ENCODE peak calls at places on chromosomes 5 and 9, in four cellular contexts. M, P, B and U are unnamed samples.
A peak's percentile ranks its signal among the peaks of the same experiment; 100 is the strongest.

GRCh38 chr9:94002316-94003140 is 47.4 kb upstream of the BARX1 start:
- DNase-seq in P (peak; percentile 64), M (no peak), B (no peak), U (peak; percentile 20)

GRCh38 chr9:83070257-83070656 is 7.3 kb upstream of the RASEF start:
- DNase-seq in P (no peak), M (no peak), B (no peak), U (no peak)

GRCh38 chr5:150323092-150323491 is 20.4 kb upstream of the ARSI start:
- DNase-seq in B (no peak), M (no peak), P (no peak), U (peak; percentile 54)

GRCh38 chr9:119184265-119184936 is 184.8 kb downstream of the BRINP1 start:
- DNase-seq in B (no peak), M (no peak), P (no peak), U (no peak)

GRCh38 chr9:32424616-32425015 is 40.2 kb downstream of the ACO1 start:
- DNase-seq in B (no peak), M (no peak), P (no peak), U (no peak)

GRCh38 chr9:34254141-34254913 is 74.7 kb downstream of the KIF24 start:
- DNase-seq in B (peak; percentile 51), M (no peak), P (no peak), U (peak; percentile 22)

GRCh38 chr5:72015103-72015548 is 92.1 kb upstream of the MAP1B start:
- DNase-seq in M (no peak), B (peak; percentile 72), P (peak; percentile 96), U (peak; percentile 53)

GRCh38 chr9:100639851-100640250 is 62.0 kb downstream of the CAVIN4 start:
- DNase-seq in P (no peak), B (no peak), M (no peak), U (no peak)

GRCh38 chr9:37994639-37995347 is 74.2 kb downstream of the SHB start:
- DNase-seq in B (peak; percentile 86), M (no peak), P (peak; percentile 91), U (peak; percentile 41)

GRCh38 chr9:93646640-93647178 is 70.3 kb downstream of the PHF2 start:
- DNase-seq in B (no peak), M (no peak), P (no peak), U (peak; percentile 22)

GRCh38 chr5:82408033-82408432 is 129.9 kb upstream of the RPS23 start:
- DNase-seq in M (no peak), B (no peak), P (no peak), U (no peak)

GRCh38 chr9:83013261-83013610 is 49.7 kb downstream of the RASEF start:
- DNase-seq in P (peak; percentile 15), M (no peak), B (no peak), U (no peak)

GRCh38 chr5:61398440-61398839 is 66.4 kb downstream of the ZSWIM6 start:
- DNase-seq in B (no peak), P (no peak), M (no peak), U (no peak)

GRCh38 chr5:177362102-177362868 is 4.6 kb downstream of the RGS14 start:
- DNase-seq in B (no peak), P (no peak), M (peak; percentile 53), U (no peak)

GRCh38 chr9:78692871-78693270 is 395.9 kb downstream of the PSAT1 start:
- DNase-seq in M (no peak), B (no peak), P (no peak), U (no peak)

GRCh38 chr9:95504053-95504963 is 12.5 kb downstream of the PTCH1 start:
- DNase-seq in P (no peak), M (no peak), B (peak; percentile 46), U (peak; percentile 64)

GRCh38 chr5:139725073-139725830 is 70.4 kb upstream of the PSD2 start:
- DNase-seq in M (no peak), B (peak; percentile 88), P (no peak), U (peak; percentile 82)

GRCh38 chr9:117672397-117672796 is 31.8 kb upstream of the TLR4 start:
- DNase-seq in P (no peak), B (no peak), M (no peak), U (no peak)

GRCh38 chr5:132237141-132237540 is 9.5 kb upstream of the P4HA2 start:
- DNase-seq in M (no peak), B (no peak), P (no peak), U (no peak)

GRCh38 chr5:372556-372910 is 51.0 kb downstream of the AHRR start:
- DNase-seq in M (no peak), P (no peak), B (no peak), U (no peak)

GRCh38 chr5:175470756-175471155 is 7.6 kb upstream of the SFXN1 start:
- DNase-seq in B (no peak), M (no peak), P (no peak), U (no peak)

GRCh38 chr5:76294573-76294972 is 108.5 kb upstream of the IQGAP2 start:
- DNase-seq in B (no peak), P (no peak), M (no peak), U (no peak)

GRCh38 chr5:139677404-139678282 is 29.5 kb downstream of the CXXC5 start:
- DNase-seq in B (no peak), P (no peak), M (no peak), U (no peak)

GRCh38 chr5:1799110-1799601 is 481 bp downstream of the MRPL36 start:
- DNase-seq in M (peak; percentile 5), P (no peak), B (no peak), U (peak; percentile 37)

GRCh38 chr9:94697972-94698581 is 28.4 kb upstream of the AOPEP start:
- DNase-seq in M (no peak), B (no peak), P (no peak), U (peak; percentile 56)

GRCh38 chr9:76153902-76154629 is 240.2 kb downstream of the RFK start:
- DNase-seq in P (peak; percentile 59), M (no peak), B (no peak), U (no peak)

GRCh38 chr5:78757269-78758053 is 108.9 kb upstream of the LHFPL2 start:
- DNase-seq in M (no peak), P (no peak), B (peak; percentile 43), U (peak; percentile 67)

GRCh38 chr5:141637693-141638419 is 1.1 kb downstream of the RELL2 start:
- DNase-seq in M (peak; percentile 29), P (no peak), B (peak; percentile 75), U (peak; percentile 54)

GRCh38 chr5:42887094-42887493 is 75.4 kb upstream of the SELENOP start:
- DNase-seq in M (no peak), B (no peak), P (peak; percentile 75), U (no peak)

GRCh38 chr5:56543431-56544385 is 271.6 kb upstream of the MAP3K1 start:
- DNase-seq in M (no peak), B (no peak), P (no peak), U (no peak)

GRCh38 chr9:3879315-3879714 is 353.5 kb upstream of the RFX3 start:
- DNase-seq in B (no peak), M (no peak), P (no peak), U (no peak)

GRCh38 chr9:114317665-114318357 is 5.1 kb upstream of the ORM1 start:
- DNase-seq in M (no peak), B (no peak), P (no peak), U (no peak)

GRCh38 chr5:62144395-62145022 is 161.5 kb upstream of the KIF2A start:
- DNase-seq in P (peak; percentile 45), M (no peak), B (no peak), U (no peak)

GRCh38 chr5:59069438-59070079 is 486.7 kb downstream of the RAB3C start:
- DNase-seq in B (peak; percentile 26), M (no peak), P (no peak), U (peak; percentile 14)

GRCh38 chr5:7894860-7895259 is 25.9 kb downstream of the MTRR start:
- DNase-seq in M (no peak), B (no peak), P (no peak), U (no peak)

GRCh38 chr5:54785729-54786548 is 199.5 kb downstream of the ESM1 start:
- DNase-seq in P (peak; percentile 3), B (peak; percentile 31), M (no peak), U (no peak)

GRCh38 chr9:68808481-68808880 is 103.4 kb downstream of the PIP5K1B start:
- DNase-seq in P (peak; percentile 79), B (no peak), M (no peak), U (no peak)

GRCh38 chr5:68898961-68899471 is 194.8 kb upstream of the SLC30A5 start:
- DNase-seq in P (peak; percentile 86), B (no peak), M (no peak), U (peak; percentile 65)

GRCh38 chr5:28066856-28067255 is 1028.5 kb upstream of the CDH9 start:
- DNase-seq in P (no peak), B (no peak), M (no peak), U (no peak)